ENCODE peak calls at places on chromosomes 3 and 15, in ten cellular contexts. B, X, S, P, J, W, V, I, E and O are unnamed samples.

GRCh38 chr15:90840157-90840855 is 28.1 kb upstream of the FURIN start:
- DNase-seq in E (no peak), I (no peak), J (no peak), B (no peak), P (no peak), X (no peak), W (no peak), S (no peak), V (no peak), O (no peak)

GRCh38 chr3:52721002-52721741 is 15.3 kb downstream of the SPCS1 start:
- DNase-seq in P (no peak), X (no peak), J (no peak), B (no peak), W (no peak), S (no peak), V (no peak), I (no peak), E (no peak), O (peak)

GRCh38 chr15:92124669-92125068 is 269.0 kb upstream of the ST8SIA2 start:
- DNase-seq in X (no peak), E (no peak), I (no peak), P (no peak), J (no peak), W (no peak), S (no peak), B (no peak), V (no peak), O (no peak)

GRCh38 chr3:24100694-24101402 is 155.8 kb downstream of the NR1D2 start:
- DNase-seq in E (no peak), I (no peak), V (no peak), X (no peak), S (no peak), W (peak), J (no peak), P (no peak), B (no peak), O (no peak)

GRCh38 chr3:32956750-32957570 is 5.5 kb downstream of the CCR4 start:
- DNase-seq in P (no peak), E (no peak), S (no peak), V (no peak), X (no peak), B (no peak), J (no peak), W (no peak), I (no peak), O (no peak)

GRCh38 chr3:186902154-186902553 is 28.2 kb upstream of the ST6GAL1 start:
- DNase-seq in W (no peak), I (no peak), S (no peak), B (no peak), P (no peak), X (no peak), V (no peak), J (no peak), E (peak), O (no peak)

GRCh38 chr15:41603941-41604660 is 45.1 kb downstream of the TYRO3 start:
- DNase-seq in B (peak), S (peak), W (peak), E (peak), I (peak), J (peak), P (peak), V (peak), X (no peak), O (peak)

GRCh38 chr3:128195802-128196201 is 42.5 kb downstream of the EEFSEC start:
- DNase-seq in J (no peak), B (no peak), S (no peak), W (no peak), P (no peak), E (no peak), V (no peak), X (no peak), I (no peak), O (peak)

GRCh38 chr3:196399485-196399945 is 32.7 kb downstream of the UBXN7 start:
- DNase-seq in E (no peak), V (no peak), B (no peak), X (no peak), W (no peak), I (no peak), S (no peak), J (peak), P (no peak), O (no peak)

GRCh38 chr3:154967090-154967489 is 113.0 kb upstream of the MME start:
- DNase-seq in S (no peak), I (no peak), X (no peak), B (no peak), V (no peak), E (no peak), W (no peak), P (no peak), J (peak), O (no peak)

GRCh38 chr15:77112819-77113569 is 42.1 kb upstream of the TSPAN3 start:
- DNase-seq in X (no peak), E (peak), S (peak), P (no peak), I (no peak), J (no peak), B (no peak), W (no peak), V (no peak), O (no peak)

GRCh38 chr15:60551781-60552161 is 72.8 kb upstream of the ICE2 start:
- DNase-seq in P (no peak), E (peak), B (no peak), X (no peak), I (no peak), W (no peak), J (no peak), S (no peak), V (no peak), O (no peak)

GRCh38 chr3:190595212-190595795 is 81.4 kb downstream of the IL1RAP start:
- DNase-seq in P (no peak), B (no peak), W (no peak), J (no peak), X (no peak), V (no peak), I (no peak), E (no peak), S (no peak), O (no peak)

GRCh38 chr15:68277605-68278344 is at the start of gene FEM1B:
- DNase-seq in V (peak), X (peak), W (peak), E (peak), J (peak), S (peak), P (peak), B (peak), I (peak), O (peak)

GRCh38 chr15:66879968-66880367 is 177.9 kb downstream of the SMAD6 start:
- DNase-seq in P (no peak), W (no peak), X (no peak), V (no peak), E (no peak), B (no peak), S (no peak), J (no peak), I (peak), O (no peak)

GRCh38 chr3:103134023-103134724 is 699.4 kb downstream of the ZPLD1 start:
- DNase-seq in X (no peak), I (no peak), W (no peak), B (no peak), S (no peak), P (no peak), E (no peak), J (no peak), V (no peak), O (no peak)

GRCh38 chr3:30512596-30512995 is 93.8 kb upstream of the TGFBR2 start:
- DNase-seq in P (no peak), I (no peak), J (no peak), X (no peak), S (no peak), E (no peak), V (no peak), B (no peak), W (no peak), O (no peak)

GRCh38 chr3:141523615-141524375 is 37.0 kb downstream of the RASA2 start:
- DNase-seq in S (no peak), J (peak), X (no peak), I (no peak), B (no peak), E (no peak), V (no peak), W (no peak), P (no peak), O (no peak)

GRCh38 chr3:193870376-193871092 is 265.4 kb upstream of the HES1 start:
- DNase-seq in I (no peak), B (no peak), X (no peak), W (no peak), V (no peak), P (no peak), S (no peak), J (no peak), E (peak), O (no peak)

GRCh38 chr15:79035111-79035601 is 55.4 kb downstream of the RASGRF1 start:
- DNase-seq in V (no peak), J (peak), P (no peak), B (no peak), W (no peak), E (peak), I (no peak), X (no peak), S (no peak), O (no peak)

GRCh38 chr3:151871639-151872468 is 1.6 kb upstream of the SUCNR1 start:
- DNase-seq in V (no peak), X (no peak), S (no peak), J (no peak), P (no peak), E (no peak), I (no peak), W (no peak), B (no peak), O (no peak)

GRCh38 chr15:55902975-55903374 is 90.4 kb downstream of the NEDD4 start:
- DNase-seq in J (no peak), I (no peak), V (no peak), S (no peak), W (no peak), X (no peak), E (no peak), P (no peak), B (no peak), O (no peak)

GRCh38 chr3:151329368-151329767 is at the start of gene P2RY13:
- DNase-seq in E (no peak), W (no peak), V (no peak), X (no peak), S (no peak), B (no peak), J (no peak), I (no peak), P (no peak), O (no peak)

GRCh38 chr3:99768126-99768525 is 49.5 kb upstream of the CMSS1 start:
- DNase-seq in E (no peak), X (no peak), B (no peak), V (no peak), P (no peak), W (no peak), J (no peak), S (no peak), I (no peak), O (no peak)

GRCh38 chr15:74311734-74312444 is 55.6 kb downstream of the CYP11A1 start:
- DNase-seq in V (no peak), X (no peak), S (no peak), W (no peak), B (no peak), E (peak), P (no peak), I (no peak), J (peak), O (no peak)